ENCODE peak calls at places on chromosome 10, in four cellular contexts. One of them, this sample, is unnamed.

GRCh38 chr10:62638062-62638477 is 166.4 kb upstream of the ADO start:
- DNase-seq in A549: no peak
- DNase-seq in endothelial cell of umbilical vein: no peak
- DNase-seq in NB4: peak
- DNase-seq in this sample: no peak

GRCh38 chr10:75547391-75548298 is 116.2 kb downstream of the LRMDA start:
- DNase-seq in A549: no peak
- DNase-seq in endothelial cell of umbilical vein: no peak
- DNase-seq in NB4: peak
- DNase-seq in this sample: peak

GRCh38 chr10:131081386-131081785 is 230.1 kb downstream of the TCERG1L start:
- DNase-seq in A549: no peak
- DNase-seq in endothelial cell of umbilical vein: no peak
- DNase-seq in NB4: no peak
- DNase-seq in this sample: no peak

GRCh38 chr10:114294549-114294948 is 55.5 kb downstream of the VWA2 start:
- DNase-seq in A549: no peak
- DNase-seq in endothelial cell of umbilical vein: peak
- DNase-seq in NB4: no peak
- DNase-seq in this sample: no peak

GRCh38 chr10:26251925-26252324 is 35.4 kb downstream of the GAD2 start:
- DNase-seq in A549: no peak
- DNase-seq in endothelial cell of umbilical vein: no peak
- DNase-seq in NB4: no peak
- DNase-seq in this sample: no peak

GRCh38 chr10:57113545-57113944 is 752.5 kb upstream of the ZWINT start:
- DNase-seq in A549: no peak
- DNase-seq in endothelial cell of umbilical vein: no peak
- DNase-seq in NB4: no peak
- DNase-seq in this sample: no peak

GRCh38 chr10:49700997-49701396 is 21.5 kb downstream of the C10orf53 start:
- DNase-seq in A549: no peak
- DNase-seq in endothelial cell of umbilical vein: no peak
- DNase-seq in NB4: peak
- DNase-seq in this sample: no peak

GRCh38 chr10:71073451-71074175 is 138.8 kb upstream of the UNC5B start:
- DNase-seq in A549: no peak
- DNase-seq in endothelial cell of umbilical vein: no peak
- DNase-seq in NB4: no peak
- DNase-seq in this sample: no peak

GRCh38 chr10:74439213-74439612 is 288.2 kb downstream of the ADK start:
- DNase-seq in A549: no peak
- DNase-seq in endothelial cell of umbilical vein: peak
- DNase-seq in NB4: no peak
- DNase-seq in this sample: no peak

GRCh38 chr10:2358586-2358985 is 621.3 kb upstream of the ADARB2 start:
- DNase-seq in A549: no peak
- DNase-seq in endothelial cell of umbilical vein: no peak
- DNase-seq in NB4: no peak
- DNase-seq in this sample: no peak

GRCh38 chr10:112286837-112287818 is 3.9 kb downstream of the TECTB start:
- DNase-seq in A549: no peak
- DNase-seq in endothelial cell of umbilical vein: no peak
- DNase-seq in NB4: no peak
- DNase-seq in this sample: no peak

GRCh38 chr10:1048349-1048731 is 579 bp downstream of the IDI1 start:
- DNase-seq in A549: peak
- DNase-seq in endothelial cell of umbilical vein: no peak
- DNase-seq in NB4: no peak
- DNase-seq in this sample: no peak

GRCh38 chr10:48400129-48400849 is 93.8 kb downstream of the MAPK8 start:
- DNase-seq in A549: no peak
- DNase-seq in endothelial cell of umbilical vein: peak
- DNase-seq in NB4: no peak
- DNase-seq in this sample: no peak

GRCh38 chr10:8138471-8138870 is 84.0 kb downstream of the GATA3 start:
- DNase-seq in A549: no peak
- DNase-seq in endothelial cell of umbilical vein: peak
- DNase-seq in NB4: no peak
- DNase-seq in this sample: peak

GRCh38 chr10:30639946-30640786 is 10.6 kb upstream of the LYZL2 start:
- DNase-seq in A549: peak
- DNase-seq in endothelial cell of umbilical vein: peak
- DNase-seq in NB4: peak
- DNase-seq in this sample: peak

GRCh38 chr10:122021421-122021820 is 32.5 kb downstream of the TACC2 start:
- DNase-seq in A549: no peak
- DNase-seq in endothelial cell of umbilical vein: no peak
- DNase-seq in NB4: no peak
- DNase-seq in this sample: no peak

GRCh38 chr10:123556049-123556448 is 110.1 kb upstream of the GPR26 start:
- DNase-seq in A549: no peak
- DNase-seq in endothelial cell of umbilical vein: no peak
- DNase-seq in NB4: no peak
- DNase-seq in this sample: no peak

GRCh38 chr10:114874827-114875541 is 53.4 kb downstream of the FHIP2A start:
- DNase-seq in A549: no peak
- DNase-seq in endothelial cell of umbilical vein: no peak
- DNase-seq in NB4: peak
- DNase-seq in this sample: no peak

GRCh38 chr10:72257051-72257892 is 16.5 kb upstream of the DDIT4 start:
- DNase-seq in A549: peak
- DNase-seq in endothelial cell of umbilical vein: no peak
- DNase-seq in NB4: peak
- DNase-seq in this sample: no peak

GRCh38 chr10:35426657-35427056 is 90.3 kb downstream of the CCNY start:
- DNase-seq in A549: no peak
- DNase-seq in endothelial cell of umbilical vein: no peak
- DNase-seq in NB4: no peak
- DNase-seq in this sample: no peak

GRCh38 chr10:23630880-23631279 is 192.0 kb downstream of the OTUD1 start:
- DNase-seq in A549: no peak
- DNase-seq in endothelial cell of umbilical vein: no peak
- DNase-seq in NB4: no peak
- DNase-seq in this sample: no peak

GRCh38 chr10:44348496-44348895 is 36.4 kb downstream of the CXCL12 start:
- DNase-seq in A549: no peak
- DNase-seq in endothelial cell of umbilical vein: no peak
- DNase-seq in NB4: no peak
- DNase-seq in this sample: no peak

GRCh38 chr10:51706225-51706624 is 6.8 kb upstream of the CSTF2T start:
- DNase-seq in A549: no peak
- DNase-seq in endothelial cell of umbilical vein: no peak
- DNase-seq in NB4: no peak
- DNase-seq in this sample: no peak

GRCh38 chr10:43846187-43846680 is 197.6 kb upstream of the ZNF32 start:
- DNase-seq in A549: no peak
- DNase-seq in endothelial cell of umbilical vein: peak
- DNase-seq in NB4: peak
- DNase-seq in this sample: no peak

GRCh38 chr10:59905066-59905734 is 1.2 kb downstream of the CCDC6 start:
- DNase-seq in A549: no peak
- DNase-seq in endothelial cell of umbilical vein: peak
- DNase-seq in NB4: peak
- DNase-seq in this sample: peak

GRCh38 chr10:33353853-33354252 is 19.4 kb upstream of the NRP1 start:
- DNase-seq in A549: no peak
- DNase-seq in endothelial cell of umbilical vein: no peak
- DNase-seq in NB4: no peak
- DNase-seq in this sample: no peak

GRCh38 chr10:70887804-70888800 is at the start of gene PCBD1:
- DNase-seq in A549: peak
- DNase-seq in endothelial cell of umbilical vein: peak
- DNase-seq in NB4: peak
- DNase-seq in this sample: peak

GRCh38 chr10:1881636-1882035 is 144.3 kb upstream of the ADARB2 start:
- DNase-seq in A549: no peak
- DNase-seq in endothelial cell of umbilical vein: no peak
- DNase-seq in NB4: no peak
- DNase-seq in this sample: no peak

GRCh38 chr10:28853195-28853594 is 175.9 kb downstream of the BAMBI start:
- DNase-seq in A549: no peak
- DNase-seq in endothelial cell of umbilical vein: no peak
- DNase-seq in NB4: no peak
- DNase-seq in this sample: no peak

GRCh38 chr10:69685802-69686585 is 55.9 kb downstream of the FAM241B start:
- DNase-seq in A549: no peak
- DNase-seq in endothelial cell of umbilical vein: no peak
- DNase-seq in NB4: no peak
- DNase-seq in this sample: no peak

GRCh38 chr10:43707755-43708154 is 59.1 kb upstream of the ZNF32 start:
- DNase-seq in A549: no peak
- DNase-seq in endothelial cell of umbilical vein: peak
- DNase-seq in NB4: no peak
- DNase-seq in this sample: no peak

GRCh38 chr10:84269773-84270172 is 24.9 kb downstream of the RGR start:
- DNase-seq in A549: no peak
- DNase-seq in endothelial cell of umbilical vein: no peak
- DNase-seq in NB4: no peak
- DNase-seq in this sample: peak

GRCh38 chr10:43249151-43249961 is 17.5 kb downstream of the RASGEF1A start:
- DNase-seq in A549: no peak
- DNase-seq in endothelial cell of umbilical vein: no peak
- DNase-seq in NB4: no peak
- DNase-seq in this sample: no peak

GRCh38 chr10:103676851-103677417 is 178.4 kb downstream of the SH3PXD2A start:
- DNase-seq in A549: no peak
- DNase-seq in endothelial cell of umbilical vein: no peak
- DNase-seq in NB4: no peak
- DNase-seq in this sample: no peak

GRCh38 chr10:99522511-99523250 is 10.1 kb upstream of the NKX2-3 start:
- DNase-seq in A549: no peak
- DNase-seq in endothelial cell of umbilical vein: no peak
- DNase-seq in NB4: no peak
- DNase-seq in this sample: no peak

GRCh38 chr10:78974409-78975317 is 94.1 kb upstream of the ZMIZ1 start:
- DNase-seq in A549: peak
- DNase-seq in endothelial cell of umbilical vein: peak
- DNase-seq in NB4: peak
- DNase-seq in this sample: peak
- TF ChIP-seq POLR2A in A549: no peak
- TF ChIP-seq POLR2A in endothelial cell of umbilical vein: no peak
- TF ChIP-seq POLR2A in NB4: peak
- TF ChIP-seq POLR2A in this sample: peak

GRCh38 chr10:15168781-15169554 is 475 bp upstream of the NMT2 start:
- DNase-seq in A549: peak
- DNase-seq in endothelial cell of umbilical vein: peak
- DNase-seq in NB4: peak
- DNase-seq in this sample: peak

GRCh38 chr10:15166325-15166724 is 2.2 kb downstream of the NMT2 start:
- DNase-seq in A549: no peak
- DNase-seq in endothelial cell of umbilical vein: peak
- DNase-seq in NB4: no peak
- DNase-seq in this sample: no peak

GRCh38 chr10:15167411-15168295 is 840 bp downstream of the NMT2 start:
- DNase-seq in A549: peak
- DNase-seq in endothelial cell of umbilical vein: peak
- DNase-seq in NB4: peak
- DNase-seq in this sample: peak

GRCh38 chr10:15169555-15170407 is 1.3 kb upstream of the NMT2 start:
- DNase-seq in A549: no peak
- DNase-seq in endothelial cell of umbilical vein: peak
- DNase-seq in NB4: peak
- DNase-seq in this sample: no peak

DNA sequence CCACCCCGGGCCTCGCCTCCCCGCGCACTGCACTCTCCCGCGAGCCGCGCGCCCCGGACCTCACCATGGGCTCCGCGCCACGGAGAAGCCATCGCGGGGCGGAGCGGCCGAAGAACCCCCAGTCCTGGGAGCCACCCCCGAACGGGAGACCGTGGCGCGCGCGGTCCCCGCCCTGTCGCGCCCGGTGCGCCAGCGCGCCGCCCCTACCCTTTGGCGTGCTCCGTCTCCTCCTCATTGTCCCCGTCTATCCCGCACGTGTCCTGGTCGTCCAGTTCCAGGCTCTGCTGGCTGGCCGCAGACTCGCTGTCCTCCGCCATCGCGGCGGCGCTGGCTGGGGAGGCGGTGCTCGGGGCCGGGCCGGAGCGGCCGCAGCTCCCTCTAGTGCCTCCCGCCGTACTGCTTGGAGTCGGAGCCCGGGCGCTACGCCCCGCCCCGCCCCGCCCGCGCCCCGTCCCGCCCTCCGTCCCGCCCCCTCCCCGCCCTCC is at the start of gene NMT2:
- DNase-seq in A549: no peak
- DNase-seq in endothelial cell of umbilical vein: peak
- DNase-seq in NB4: peak
- DNase-seq in this sample: peak
- TF ChIP-seq POLR2A in A549: peak
- TF ChIP-seq POLR2A in endothelial cell of umbilical vein: peak
- TF ChIP-seq POLR2A in NB4: peak
- TF ChIP-seq POLR2A in this sample: peak

GRCh38 chr10:110505130-110505815 is 7.6 kb downstream of the DUSP5 start:
- DNase-seq in A549: no peak
- DNase-seq in endothelial cell of umbilical vein: peak
- DNase-seq in NB4: no peak
- DNase-seq in this sample: no peak
- TF ChIP-seq POLR2A in A549: no peak
- TF ChIP-seq POLR2A in endothelial cell of umbilical vein: no peak
- TF ChIP-seq POLR2A in NB4: no peak
- TF ChIP-seq POLR2A in this sample: no peak

DNA sequence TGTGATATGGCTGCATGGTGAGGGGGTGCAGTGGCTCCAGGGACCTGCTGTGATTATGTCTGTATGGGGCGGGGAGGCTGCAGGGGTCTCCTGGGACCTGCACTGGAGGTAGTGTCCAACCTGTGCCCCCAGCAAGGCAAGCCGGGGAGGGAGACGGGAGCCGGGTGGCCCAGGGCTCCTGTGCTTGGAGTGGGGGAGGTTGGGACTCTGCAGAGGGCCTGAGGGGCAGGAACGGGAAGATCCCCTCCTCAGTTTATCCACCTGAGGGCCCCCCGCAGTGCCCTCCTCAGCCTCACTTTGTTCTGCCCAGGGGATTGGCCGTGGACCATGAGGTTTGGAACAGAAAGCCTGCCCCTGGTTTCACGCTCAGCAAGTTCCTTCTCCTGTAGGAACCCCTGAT is 22.8 kb upstream of the PWWP2B start:
- DNase-seq in A549: no peak
- DNase-seq in endothelial cell of umbilical vein: no peak
- DNase-seq in NB4: no peak
- DNase-seq in this sample: no peak
- TF ChIP-seq POLR2A in A549: no peak
- TF ChIP-seq POLR2A in endothelial cell of umbilical vein: no peak
- TF ChIP-seq POLR2A in NB4: no peak
- TF ChIP-seq POLR2A in this sample: no peak

GRCh38 chr10:120039066-120039465 is 146.5 kb downstream of the SEC23IP start:
- DNase-seq in A549: no peak
- DNase-seq in endothelial cell of umbilical vein: no peak
- DNase-seq in NB4: no peak
- DNase-seq in this sample: no peak

GRCh38 chr10:120039826-120040225 is 147.3 kb downstream of the SEC23IP start:
- DNase-seq in A549: no peak
- DNase-seq in endothelial cell of umbilical vein: no peak
- DNase-seq in NB4: peak
- DNase-seq in this sample: no peak

GRCh38 chr10:120042705-120043104 is 150.2 kb downstream of the SEC23IP start:
- DNase-seq in A549: no peak
- DNase-seq in endothelial cell of umbilical vein: no peak
- DNase-seq in NB4: peak
- DNase-seq in this sample: no peak

GRCh38 chr10:120041807-120042545 is 149.4 kb downstream of the SEC23IP start:
- DNase-seq in A549: no peak
- DNase-seq in endothelial cell of umbilical vein: no peak
- DNase-seq in NB4: peak
- DNase-seq in this sample: no peak
- TF ChIP-seq POLR2A in A549: no peak
- TF ChIP-seq POLR2A in endothelial cell of umbilical vein: no peak
- TF ChIP-seq POLR2A in NB4: no peak
- TF ChIP-seq POLR2A in this sample: no peak

This sample was measured in H54.